ENCODE peak calls at places on chromosomes 7 and 10, in eight cellular contexts. Y is kidney glomerular epithelial cell; N is stimulated activated naive CD8-positive, alpha-beta T cell treated with anti-CD3 and anti-CD28 coated beads, Interleukin-15, Interleukin-2, amounts not matched to agents 100 U/mL and 50 U/mL, for 24 hours; Q is dorsolateral prefrontal cortex; X is HFF-Myc; T is activated naive CD4-positive, alpha-beta T cell treated with anti-CD3 and anti-CD28 coated beads, Interleukin-2, amount 50 U/mL, for 16 hours; R is HT-29; B is H4. M is an unnamed sample.

GRCh38 chr7:27764109-27764508 is 24.1 kb downstream of the TAX1BP1 start:
- DNase-seq in Y (no peak), N (no peak), Q (no peak), X (no peak), T (no peak), R (no peak), B (no peak), M (no peak)

GRCh38 chr7:54339074-54339473 is 203.1 kb upstream of the VSTM2A start:
- DNase-seq in Y (no peak), N (no peak), Q (no peak), X (peak), T (no peak), R (no peak), B (peak), M (no peak)

GRCh38 chr7:117110480-117111315 is 157.4 kb downstream of the ST7 start:
- DNase-seq in Y (no peak), N (peak), Q (no peak), X (no peak), T (peak), R (no peak), B (no peak), M (no peak)

GRCh38 chr10:14299516-14299915 is 31.2 kb downstream of the FRMD4A start:
- DNase-seq in Y (no peak), N (no peak), Q (no peak), X (no peak), T (no peak), R (no peak), B (no peak), M (no peak)

GRCh38 chr10:79023489-79024162 is 45.1 kb upstream of the ZMIZ1 start:
- DNase-seq in Y (no peak), N (no peak), Q (peak), X (no peak), T (no peak), R (no peak), B (no peak), M (no peak)

GRCh38 chr7:131235489-131236317 is 92.0 kb upstream of the MKLN1 start:
- DNase-seq in Y (peak), N (peak), Q (peak), X (peak), T (peak), R (peak), B (peak), M (peak)

GRCh38 chr10:70191906-70192305 is 21.6 kb upstream of the SAR1A start:
- DNase-seq in Y (peak), N (no peak), Q (no peak), X (peak), T (no peak), R (no peak), B (peak), M (peak)

GRCh38 chr10:83289373-83289772 is 849.9 kb upstream of the GHITM start:
- DNase-seq in Y (no peak), N (no peak), Q (no peak), X (no peak), T (no peak), R (no peak), B (no peak), M (no peak)

GRCh38 chr7:17269345-17270221 is 28.9 kb upstream of the AHR start:
- DNase-seq in Y (no peak), N (no peak), Q (no peak), X (no peak), T (no peak), R (no peak), B (no peak), M (no peak)

GRCh38 chr7:149787428-149788299 is 14.3 kb upstream of the ZNF467 start:
- DNase-seq in Y (no peak), N (no peak), Q (no peak), X (no peak), T (no peak), R (no peak), B (no peak), M (no peak)

GRCh38 chr10:14579405-14579804 is 195.3 kb downstream of the FAM107B start:
- DNase-seq in Y (no peak), N (no peak), Q (no peak), X (no peak), T (no peak), R (no peak), B (no peak), M (no peak)

GRCh38 chr10:35875281-35875680 is 233.2 kb upstream of the FZD8 start:
- DNase-seq in Y (peak), N (no peak), Q (no peak), X (no peak), T (no peak), R (no peak), B (no peak), M (no peak)

GRCh38 chr10:131848741-131849590 is 51.8 kb upstream of the PPP2R2D start:
- DNase-seq in Y (no peak), N (no peak), Q (peak), X (no peak), T (no peak), R (no peak), B (no peak), M (no peak)

GRCh38 chr10:49803988-49804387 is 41.9 kb upstream of the OGDHL start:
- DNase-seq in Y (no peak), N (no peak), Q (no peak), X (no peak), T (no peak), R (no peak), B (no peak), M (no peak)

GRCh38 chr7:50970092-50970491 is 187.4 kb upstream of the GRB10 start:
- DNase-seq in Y (no peak), N (no peak), Q (no peak), X (no peak), T (no peak), R (peak), B (no peak), M (no peak)

GRCh38 chr10:124450783-124451057 is 885 bp upstream of the NKX1-2 start:
- DNase-seq in Y (no peak), N (no peak), Q (no peak), X (no peak), T (no peak), R (no peak), B (no peak), M (no peak)

GRCh38 chr10:46014683-46015405 is 15.6 kb downstream of the NCOA4 start:
- DNase-seq in Y (no peak), N (no peak), Q (no peak), X (no peak), T (no peak), R (no peak), B (no peak), M (no peak)

GRCh38 chr7:82257118-82257695 is 186.4 kb downstream of the CACNA2D1 start:
- DNase-seq in Y (no peak), N (no peak), Q (no peak), X (no peak), T (no peak), R (no peak), B (no peak), M (no peak)

GRCh38 chr10:65793738-65794425 is 1132.0 kb upstream of the LRRTM3 start:
- DNase-seq in Y (no peak), N (no peak), Q (no peak), X (no peak), T (no peak), R (peak), B (peak), M (no peak)

GRCh38 chr10:9003122-9003521 is 948.6 kb downstream of the GATA3 start:
- DNase-seq in Y (no peak), N (no peak), Q (no peak), X (no peak), T (no peak), R (no peak), B (no peak), M (no peak)

GRCh38 chr10:77287647-77288120 is 349.9 kb downstream of the KCNMA1 start:
- DNase-seq in Y (no peak), N (no peak), Q (no peak), X (no peak), T (no peak), R (no peak), B (no peak), M (no peak)